ENCODE peak calls at places on chromosomes 2 and 18, in ten cellular contexts. One of them, this sample, is unnamed.

GRCh38 chr2:47309952-47310800 is 92.8 kb upstream of the MSH2 start:
- DNase-seq in HCT116: no peak
- DNase-seq in SK-N-SH: no peak
- DNase-seq in endothelial cell of umbilical vein: no peak
- DNase-seq in GM23338: peak; percentile 15
- DNase-seq in prostate gland: no peak
- DNase-seq in sigmoid colon: no peak
- DNase-seq in K562: peak; percentile 70
- DNase-seq in HL-60: peak; percentile 81
- DNase-seq in transverse colon: peak; percentile 82
- DNase-seq in this sample: no peak

GRCh38 chr2:229586746-229587705 is 127.3 kb downstream of the DNER start:
- DNase-seq in endothelial cell of umbilical vein: peak; percentile 53
- DNase-seq in HCT116: peak; percentile 76
- DNase-seq in transverse colon: peak; percentile 75
- DNase-seq in sigmoid colon: peak; percentile 91
- DNase-seq in GM23338: peak; percentile 96
- DNase-seq in SK-N-SH: peak; percentile 81
- DNase-seq in HL-60: peak; percentile 1
- DNase-seq in prostate gland: peak; percentile 67
- DNase-seq in K562: peak; percentile 46
- DNase-seq in this sample: peak; percentile 70

GRCh38 chr2:42100696-42101585 is 53.1 kb downstream of the PKDCC start:
- DNase-seq in SK-N-SH: no peak
- DNase-seq in sigmoid colon: peak; percentile 78
- DNase-seq in prostate gland: no peak
- DNase-seq in GM23338: peak; percentile 78
- DNase-seq in transverse colon: peak; percentile 75
- DNase-seq in HL-60: no peak
- DNase-seq in endothelial cell of umbilical vein: peak; percentile 42
- DNase-seq in HCT116: no peak
- DNase-seq in K562: no peak
- DNase-seq in this sample: peak; percentile 77

GRCh38 chr18:32368170-32368569 is 102.5 kb downstream of the GAREM1 start:
- DNase-seq in GM23338: no peak
- DNase-seq in SK-N-SH: no peak
- DNase-seq in HCT116: no peak
- DNase-seq in sigmoid colon: no peak
- DNase-seq in prostate gland: no peak
- DNase-seq in K562: no peak
- DNase-seq in transverse colon: no peak
- DNase-seq in endothelial cell of umbilical vein: no peak
- DNase-seq in HL-60: no peak
- DNase-seq in this sample: no peak

GRCh38 chr2:149650006-149650405 is 62.4 kb upstream of the MMADHC start:
- DNase-seq in prostate gland: no peak
- DNase-seq in GM23338: no peak
- DNase-seq in SK-N-SH: no peak
- DNase-seq in endothelial cell of umbilical vein: no peak
- DNase-seq in K562: no peak
- DNase-seq in sigmoid colon: no peak
- DNase-seq in transverse colon: no peak
- DNase-seq in HCT116: no peak
- DNase-seq in HL-60: no peak
- DNase-seq in this sample: no peak

GRCh38 chr2:73983322-73984202 is 1.1 kb upstream of the TET3 start:
- DNase-seq in K562: no peak
- DNase-seq in SK-N-SH: peak; percentile 74
- DNase-seq in sigmoid colon: no peak
- DNase-seq in endothelial cell of umbilical vein: no peak
- DNase-seq in prostate gland: peak; percentile 98
- DNase-seq in GM23338: peak; percentile 77
- DNase-seq in HCT116: peak; percentile 88
- DNase-seq in HL-60: no peak
- DNase-seq in transverse colon: peak; percentile 95
- DNase-seq in this sample: peak; percentile 73

GRCh38 chr2:4122751-4123150 is 419.4 kb downstream of the DCDC2C start:
- DNase-seq in prostate gland: no peak
- DNase-seq in K562: no peak
- DNase-seq in transverse colon: no peak
- DNase-seq in GM23338: no peak
- DNase-seq in HCT116: no peak
- DNase-seq in sigmoid colon: no peak
- DNase-seq in SK-N-SH: no peak
- DNase-seq in HL-60: no peak
- DNase-seq in endothelial cell of umbilical vein: no peak
- DNase-seq in this sample: no peak

GRCh38 chr2:178296394-178297090 is 102.2 kb downstream of the OSBPL6 start:
- DNase-seq in SK-N-SH: no peak
- DNase-seq in sigmoid colon: no peak
- DNase-seq in GM23338: no peak
- DNase-seq in transverse colon: no peak
- DNase-seq in K562: no peak
- DNase-seq in endothelial cell of umbilical vein: no peak
- DNase-seq in HL-60: no peak
- DNase-seq in prostate gland: no peak
- DNase-seq in HCT116: no peak
- DNase-seq in this sample: no peak

GRCh38 chr18:52874774-52875173 is 534.8 kb downstream of the DCC start:
- DNase-seq in GM23338: no peak
- DNase-seq in K562: no peak
- DNase-seq in sigmoid colon: no peak
- DNase-seq in endothelial cell of umbilical vein: no peak
- DNase-seq in transverse colon: no peak
- DNase-seq in HCT116: no peak
- DNase-seq in HL-60: no peak
- DNase-seq in prostate gland: no peak
- DNase-seq in SK-N-SH: no peak
- DNase-seq in this sample: no peak

GRCh38 chr18:67672142-67672541 is 155.6 kb upstream of the DSEL start:
- DNase-seq in HCT116: no peak
- DNase-seq in GM23338: no peak
- DNase-seq in SK-N-SH: no peak
- DNase-seq in transverse colon: no peak
- DNase-seq in HL-60: no peak
- DNase-seq in endothelial cell of umbilical vein: no peak
- DNase-seq in K562: no peak
- DNase-seq in sigmoid colon: no peak
- DNase-seq in prostate gland: no peak
- DNase-seq in this sample: no peak

GRCh38 chr2:152421521-152422367 is 86.8 kb downstream of the FMNL2 start:
- DNase-seq in transverse colon: peak; percentile 48
- DNase-seq in HCT116: peak; percentile 75
- DNase-seq in endothelial cell of umbilical vein: peak; percentile 94
- DNase-seq in HL-60: peak; percentile 43
- DNase-seq in sigmoid colon: no peak
- DNase-seq in prostate gland: peak; percentile 56
- DNase-seq in K562: no peak
- DNase-seq in GM23338: no peak
- DNase-seq in SK-N-SH: peak; percentile 41
- DNase-seq in this sample: no peak

GRCh38 chr2:65142515-65142914 is 12.6 kb upstream of the RAB1A start:
- DNase-seq in prostate gland: no peak
- DNase-seq in sigmoid colon: no peak
- DNase-seq in HCT116: no peak
- DNase-seq in HL-60: no peak
- DNase-seq in K562: no peak
- DNase-seq in endothelial cell of umbilical vein: no peak
- DNase-seq in transverse colon: no peak
- DNase-seq in GM23338: no peak
- DNase-seq in SK-N-SH: no peak
- DNase-seq in this sample: no peak

DNA sequence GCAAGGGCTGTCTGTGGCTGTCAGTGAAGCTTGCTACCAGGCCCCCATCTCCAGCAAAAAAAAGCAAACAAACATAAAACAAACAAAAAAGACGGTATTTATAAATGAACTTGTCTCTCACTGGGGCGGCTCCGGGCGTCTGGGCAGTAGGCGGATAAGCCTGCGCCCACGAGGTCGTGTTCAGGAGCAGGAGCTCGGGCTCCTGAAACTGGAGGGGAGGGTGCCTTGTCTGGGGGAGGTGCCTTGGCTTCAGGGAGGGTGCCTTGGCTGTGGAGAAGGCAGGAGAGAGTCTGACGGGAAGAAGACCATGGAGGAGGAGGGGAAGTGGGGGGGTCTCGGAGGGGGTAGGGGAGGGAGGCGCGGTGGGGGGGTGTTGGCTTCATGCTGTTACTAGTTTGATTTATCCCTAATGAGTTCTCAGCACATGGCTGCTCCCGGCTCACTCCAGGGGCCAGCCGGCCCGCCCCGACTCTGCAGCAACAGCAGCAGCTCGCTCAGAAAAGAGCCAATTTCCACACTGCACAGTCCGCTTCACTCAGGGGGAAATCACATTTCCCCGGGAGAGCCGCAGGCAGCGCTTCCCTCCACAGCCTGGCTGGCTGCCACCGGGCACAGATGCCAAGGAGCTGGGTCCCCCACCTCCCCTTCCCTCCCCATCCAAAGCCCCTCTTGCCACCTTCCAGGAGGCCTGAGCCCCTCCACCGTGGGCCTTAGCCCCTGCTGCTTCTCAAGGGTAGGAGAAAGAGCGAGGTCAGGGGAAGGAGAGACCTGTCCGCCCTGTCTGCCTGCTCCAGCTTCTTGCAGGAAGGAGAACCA is 38.7 kb downstream of the PSD4 start:
- DNase-seq in K562: no peak
- DNase-seq in HCT116: no peak
- DNase-seq in transverse colon: no peak
- DNase-seq in sigmoid colon: peak; percentile 75
- DNase-seq in SK-N-SH: peak; percentile 72
- DNase-seq in GM23338: no peak
- DNase-seq in prostate gland: no peak
- DNase-seq in HL-60: no peak
- DNase-seq in endothelial cell of umbilical vein: no peak
- DNase-seq in this sample: no peak
- TF ChIP-seq CTCF in K562: no peak
- TF ChIP-seq CTCF in HCT116: no peak
- TF ChIP-seq CTCF in transverse colon: no peak
- TF ChIP-seq CTCF in sigmoid colon: no peak
- TF ChIP-seq CTCF in SK-N-SH: no peak
- TF ChIP-seq CTCF in GM23338: no peak
- TF ChIP-seq CTCF in prostate gland: no peak
- TF ChIP-seq CTCF in HL-60: no peak
- TF ChIP-seq CTCF in endothelial cell of umbilical vein: no peak
- TF ChIP-seq CTCF in this sample: no peak

GRCh38 chr18:61503688-61504087 is 170.5 kb downstream of the CDH20 start:
- DNase-seq in endothelial cell of umbilical vein: no peak
- DNase-seq in transverse colon: no peak
- DNase-seq in SK-N-SH: no peak
- DNase-seq in K562: no peak
- DNase-seq in HL-60: no peak
- DNase-seq in GM23338: no peak
- DNase-seq in HCT116: no peak
- DNase-seq in prostate gland: no peak
- DNase-seq in sigmoid colon: no peak
- DNase-seq in this sample: no peak
- TF ChIP-seq POLR2AphosphoS5 in endothelial cell of umbilical vein: no peak
- TF ChIP-seq POLR2AphosphoS5 in transverse colon: no peak
- TF ChIP-seq POLR2AphosphoS5 in SK-N-SH: no peak
- TF ChIP-seq POLR2AphosphoS5 in K562: no peak
- TF ChIP-seq POLR2AphosphoS5 in HL-60: no peak
- TF ChIP-seq POLR2AphosphoS5 in GM23338: no peak
- TF ChIP-seq POLR2AphosphoS5 in HCT116: no peak
- TF ChIP-seq POLR2AphosphoS5 in prostate gland: no peak
- TF ChIP-seq POLR2AphosphoS5 in sigmoid colon: no peak
- TF ChIP-seq POLR2AphosphoS5 in this sample: no peak

DNA sequence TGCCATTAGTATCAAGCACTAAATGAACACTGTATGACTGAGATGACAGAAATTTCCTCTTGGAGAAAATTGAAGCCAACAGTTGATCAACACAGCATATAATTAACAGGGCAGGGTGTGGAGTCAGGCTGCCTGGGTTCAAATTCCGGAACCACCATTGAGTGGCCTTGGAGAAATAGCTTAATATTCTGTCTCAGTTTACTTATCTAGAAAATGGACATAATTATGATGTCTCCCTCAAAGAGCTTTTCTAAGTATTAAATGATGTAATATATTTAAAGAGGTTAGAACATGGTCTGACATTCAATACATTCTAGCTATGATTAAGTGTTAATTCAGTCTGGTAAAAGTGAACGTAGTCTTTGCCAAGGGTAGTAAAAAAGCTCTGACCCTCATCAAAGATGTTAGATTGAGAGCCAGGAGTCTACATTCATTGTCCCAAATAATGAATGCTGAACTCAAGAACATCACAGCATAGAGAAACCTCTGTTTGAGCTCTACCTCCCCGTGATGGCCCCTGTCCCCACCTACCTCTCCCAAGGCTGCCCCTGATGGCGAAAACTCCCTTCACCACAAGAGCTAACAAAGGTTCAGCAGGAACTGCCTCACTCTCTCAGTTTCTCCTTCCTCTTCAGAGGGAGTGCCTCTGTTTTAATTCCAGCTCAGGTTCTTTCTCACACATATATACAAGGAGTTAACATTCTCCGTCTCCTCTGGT is 2.7 kb upstream of the VWA3B start:
- DNase-seq in prostate gland: no peak
- DNase-seq in SK-N-SH: no peak
- DNase-seq in sigmoid colon: no peak
- DNase-seq in GM23338: no peak
- DNase-seq in K562: no peak
- DNase-seq in HL-60: no peak
- DNase-seq in endothelial cell of umbilical vein: no peak
- DNase-seq in transverse colon: peak; percentile 20
- DNase-seq in HCT116: no peak
- DNase-seq in this sample: no peak
- TF ChIP-seq CTCF in prostate gland: no peak
- TF ChIP-seq CTCF in SK-N-SH: no peak
- TF ChIP-seq CTCF in sigmoid colon: no peak
- TF ChIP-seq CTCF in GM23338: no peak
- TF ChIP-seq CTCF in K562: no peak
- TF ChIP-seq CTCF in HL-60: no peak
- TF ChIP-seq CTCF in endothelial cell of umbilical vein: no peak
- TF ChIP-seq CTCF in transverse colon: no peak
- TF ChIP-seq CTCF in HCT116: no peak
- TF ChIP-seq CTCF in this sample: no peak

DNA sequence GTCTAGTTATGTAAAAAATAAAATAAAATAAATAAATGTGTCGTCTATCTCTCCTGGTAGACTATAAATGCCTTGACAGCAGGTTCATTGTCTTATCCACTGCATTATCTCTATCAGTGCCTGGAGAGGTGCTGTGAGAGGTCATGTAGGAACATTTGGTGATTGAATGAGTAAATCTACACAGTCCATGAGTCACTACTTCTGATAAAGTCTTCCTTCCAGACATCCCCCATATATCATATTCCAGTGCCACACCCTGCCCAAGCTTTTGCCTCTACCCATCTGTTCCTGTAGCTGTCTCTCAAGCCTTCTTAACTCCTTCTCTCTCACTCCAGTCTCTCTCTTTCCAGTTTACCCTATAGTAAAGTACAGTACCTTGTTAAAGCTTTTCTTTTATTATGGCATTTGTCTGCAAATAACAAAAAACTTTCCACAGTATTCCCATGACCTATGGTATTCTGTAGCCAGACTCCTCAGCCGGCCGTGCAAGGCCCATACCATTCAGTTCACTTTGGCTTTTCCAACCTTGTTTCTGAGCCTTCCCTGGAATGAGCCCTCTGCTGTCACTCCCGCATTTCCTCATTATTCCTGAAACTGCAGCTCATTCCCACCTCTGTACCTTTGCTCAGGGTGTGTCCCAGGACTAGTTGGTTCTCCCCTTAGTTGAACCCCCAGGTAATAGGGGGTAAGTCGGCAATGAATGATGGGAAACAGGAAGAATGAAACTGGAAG is 37.5 kb downstream of the ANXA4 start:
- DNase-seq in HCT116: peak; percentile 76
- DNase-seq in transverse colon: peak; percentile 60
- DNase-seq in endothelial cell of umbilical vein: peak; percentile 23
- DNase-seq in HL-60: no peak
- DNase-seq in prostate gland: no peak
- DNase-seq in K562: peak; percentile 27
- DNase-seq in SK-N-SH: no peak
- DNase-seq in sigmoid colon: no peak
- DNase-seq in GM23338: no peak
- DNase-seq in this sample: no peak
- TF ChIP-seq POLR2AphosphoS5 in HCT116: no peak
- TF ChIP-seq POLR2AphosphoS5 in transverse colon: peak; percentile 4
- TF ChIP-seq POLR2AphosphoS5 in endothelial cell of umbilical vein: no peak
- TF ChIP-seq POLR2AphosphoS5 in HL-60: no peak
- TF ChIP-seq POLR2AphosphoS5 in prostate gland: no peak
- TF ChIP-seq POLR2AphosphoS5 in K562: no peak
- TF ChIP-seq POLR2AphosphoS5 in SK-N-SH: no peak
- TF ChIP-seq POLR2AphosphoS5 in sigmoid colon: no peak
- TF ChIP-seq POLR2AphosphoS5 in GM23338: no peak
- TF ChIP-seq POLR2AphosphoS5 in this sample: no peak